ENCODE peak calls at places on chromosomes 6 and 20, in eight cellular contexts. Z is mesendoderm, V is fibroblast of lung, N is astrocyte, D is SK-N-SH, L is IMR-90, X is PC-3, O is GM23248. H is an unnamed sample. For H3K4me1, the result is how much of the 10 kb centered on the place peaks cover.

GRCh38 chr6:131831392-131831791 is 23.6 kb downstream of the ENPP1 start:
- DNase-seq in Z (no peak), V (peak), N (peak), D (no peak), L (peak), X (peak), O (peak), H (no peak)

GRCh38 chr6:143594647-143595046 is 83.1 kb upstream of the PHACTR2 start:
- DNase-seq in Z (no peak), V (peak), N (peak), D (no peak), L (peak), X (no peak), O (no peak), H (no peak)

GRCh38 chr6:29295181-29295585 is 6.3 kb upstream of the OR14J1 start:
- DNase-seq in Z (no peak), V (no peak), N (no peak), D (no peak), L (no peak), X (no peak), O (no peak), H (no peak)

GRCh38 chr6:154352898-154353585 is 3.6 kb downstream of the IPCEF1 start:
- DNase-seq in Z (no peak), V (no peak), N (no peak), D (no peak), L (no peak), X (no peak), O (no peak), H (no peak)

GRCh38 chr6:27617700-27618689 is 145.1 kb upstream of the ZNF184 start:
- DNase-seq in Z (peak), V (peak), N (peak), D (no peak), L (peak), X (peak), O (peak), H (peak)

GRCh38 chr6:11202513-11203305 is 29.8 kb downstream of the NEDD9 start:
- DNase-seq in Z (peak), V (no peak), N (peak), D (no peak), L (peak), X (no peak), O (no peak), H (peak)

GRCh38 chr6:29376003-29376402 is 912 bp upstream of the OR12D3 start:
- DNase-seq in Z (peak), V (no peak), N (no peak), D (no peak), L (no peak), X (peak), O (peak), H (peak)

GRCh38 chr6:156778615-156779205 is 1.5 kb downstream of the ARID1B start:
- DNase-seq in Z (peak), V (peak), N (no peak), D (no peak), L (no peak), X (peak), O (peak), H (peak)

GRCh38 chr6:160978141-160978926 is 13.2 kb upstream of the MAP3K4 start:
- DNase-seq in Z (no peak), V (peak), N (peak), D (no peak), L (peak), X (no peak), O (peak), H (peak)

GRCh38 chr6:166488701-166489100 is 97.8 kb downstream of the RAMACL start:
- DNase-seq in Z (no peak), V (no peak), N (no peak), D (no peak), L (no peak), X (no peak), O (no peak), H (no peak)

GRCh38 chr6:64679411-64679810 is 1027.6 kb downstream of the EYS start:
- DNase-seq in Z (no peak), V (no peak), N (no peak), D (no peak), L (no peak), X (peak), O (no peak), H (no peak)

GRCh38 chr6:111536888-111537287 is 53.9 kb upstream of the REV3L start:
- DNase-seq in Z (no peak), V (no peak), N (no peak), D (no peak), L (no peak), X (no peak), O (no peak), H (no peak)

GRCh38 chr20:63979549-63980316 is at the start of gene SAMD10:
- DNase-seq in Z (peak), V (peak), N (peak), D (peak), L (peak), X (peak), O (peak), H (peak)

GRCh38 chr20:63979221-63979548 is 257 bp downstream of the SAMD10 start:
- DNase-seq in Z (no peak), V (no peak), N (no peak), D (no peak), L (no peak), X (no peak), O (no peak), H (no peak)

GRCh38 chr20:63980806-63981728 is at the start of gene PRPF6:
- DNase-seq in Z (peak), V (peak), N (peak), D (peak), L (peak), X (peak), O (peak), H (peak)

GRCh38 chr20:63978319-63979220 is 872 bp downstream of the SAMD10 start:
- DNase-seq in Z (peak), V (peak), N (no peak), D (peak), L (peak), X (peak), O (peak), H (peak)

GRCh38 chr20:63980317-63980805 is 571 bp upstream of the PRPF6 start:
- DNase-seq in Z (no peak), V (no peak), N (no peak), D (no peak), L (no peak), X (no peak), O (no peak), H (no peak)
- H3K4me3 ChIP-seq in Z (no peak), V (peak), N (no peak), D (peak), L (peak), X (peak), O (peak), H (peak)

GRCh38 chr6:37695273-37695672 is 2.4 kb downstream of the MDGA1 start:
- DNase-seq in Z (no peak), V (no peak), N (no peak), D (no peak), L (no peak), X (no peak), O (no peak), H (no peak)

GRCh38 chr6:37696220-37696840 is 1.4 kb downstream of the MDGA1 start:
- DNase-seq in Z (no peak), V (peak), N (peak), D (peak), L (peak), X (peak), O (peak), H (peak)

GRCh38 chr6:37696841-37697735 is 595 bp downstream of the MDGA1 start:
- DNase-seq in Z (no peak), V (peak), N (peak), D (peak), L (no peak), X (no peak), O (peak), H (peak)

GRCh38 chr6:37694259-37694658 is 3.4 kb downstream of the MDGA1 start:
- DNase-seq in Z (no peak), V (no peak), N (no peak), D (no peak), L (no peak), X (no peak), O (no peak), H (no peak)

DNA sequence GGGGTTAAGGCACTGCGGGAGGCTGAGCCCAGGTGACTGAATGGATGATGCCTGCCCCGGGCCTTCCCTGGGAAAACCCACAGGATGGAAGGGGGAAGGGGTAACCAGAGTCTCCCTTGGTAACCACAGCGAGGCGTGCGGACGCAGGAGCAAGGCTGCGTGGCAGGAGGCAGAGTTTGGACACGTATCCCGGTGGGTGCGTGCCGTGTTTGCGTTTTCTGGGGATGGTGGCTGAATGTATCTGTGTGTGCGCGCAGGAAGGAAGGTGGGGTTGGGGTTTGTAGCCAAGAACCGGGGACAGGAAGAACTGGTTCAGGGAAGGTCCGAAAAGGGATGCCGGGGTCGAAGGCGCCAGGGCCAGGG is 1.8 kb downstream of the MDGA1 start:
- DNase-seq in Z (no peak), V (peak), N (peak), D (peak), L (peak), X (peak), O (peak), H (peak)
- H3K9ac ChIP-seq in Z (peak), V (peak), N (peak), D (peak), L (peak), X (no peak), O (peak), H (peak)

DNA sequence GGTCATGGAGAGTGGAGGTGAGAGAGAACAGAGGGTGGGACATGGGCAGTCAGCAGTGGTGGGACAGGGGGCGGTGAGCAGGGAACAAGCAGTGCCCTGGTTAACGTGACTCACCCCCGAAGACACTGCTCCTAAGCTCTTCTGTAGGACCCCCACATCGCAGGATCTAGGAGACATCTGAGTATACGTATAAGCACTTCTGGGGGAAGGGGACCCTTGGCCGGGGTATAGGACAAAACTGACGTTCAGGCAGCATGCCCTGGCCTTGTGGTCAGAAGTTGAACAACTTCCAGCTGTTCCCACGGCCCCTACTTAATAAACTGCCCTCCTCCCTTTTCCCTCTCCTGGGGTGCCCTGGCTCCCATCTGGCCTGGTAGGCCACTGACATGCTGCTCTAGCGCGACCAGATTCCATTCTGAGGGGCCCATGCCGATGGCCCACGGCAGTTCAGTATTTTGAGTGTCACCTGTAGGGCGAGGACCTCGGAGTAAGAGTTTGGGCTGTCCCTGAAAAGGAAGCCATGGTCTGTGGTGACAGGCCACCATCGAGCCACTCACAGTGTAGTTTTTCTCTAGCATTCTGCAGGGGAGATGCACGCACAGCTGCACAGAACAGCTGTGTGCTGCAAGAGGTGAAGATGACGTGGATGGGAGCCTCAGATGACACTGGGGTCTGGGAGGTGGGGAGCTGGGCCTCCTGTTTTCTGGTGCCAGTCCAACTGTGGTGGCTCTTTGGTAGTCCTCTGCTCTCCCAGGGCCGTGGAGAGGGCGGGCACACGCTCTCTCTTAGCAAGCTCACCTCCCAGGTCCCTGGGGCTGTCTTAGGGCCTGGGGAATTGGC is 38.4 kb downstream of the PPP1R3G start:
- DNase-seq in Z (no peak), V (no peak), N (no peak), D (no peak), L (no peak), X (no peak), O (no peak), H (no peak)
- H3K4me1 ChIP-seq in Z (under half), V (under half), N (under half), D (under half), L (under half), X (under half), O (under half), H (under half)

GRCh38 chr20:9739991-9740390 is 98.9 kb downstream of the PAK5 start:
- DNase-seq in Z (no peak), V (no peak), N (no peak), D (no peak), L (no peak), X (no peak), O (no peak), H (no peak)

GRCh38 chr20:9741996-9742395 is 96.9 kb downstream of the PAK5 start:
- DNase-seq in Z (no peak), V (no peak), N (no peak), D (no peak), L (no peak), X (no peak), O (no peak), H (no peak)

GRCh38 chr20:9743871-9744270 is 95.0 kb downstream of the PAK5 start:
- DNase-seq in Z (no peak), V (no peak), N (no peak), D (no peak), L (no peak), X (no peak), O (no peak), H (no peak)

GRCh38 chr20:9740486-9740885 is 98.4 kb downstream of the PAK5 start:
- DNase-seq in Z (no peak), V (no peak), N (no peak), D (no peak), L (no peak), X (no peak), O (no peak), H (no peak)

GRCh38 chr20:9744551-9744950 is 94.3 kb downstream of the PAK5 start:
- DNase-seq in Z (no peak), V (no peak), N (no peak), D (no peak), L (no peak), X (no peak), O (no peak), H (no peak)
- H3K4me3 ChIP-seq in Z (no peak), V (no peak), N (no peak), D (no peak), L (no peak), X (no peak), O (no peak), H (no peak)

DNA sequence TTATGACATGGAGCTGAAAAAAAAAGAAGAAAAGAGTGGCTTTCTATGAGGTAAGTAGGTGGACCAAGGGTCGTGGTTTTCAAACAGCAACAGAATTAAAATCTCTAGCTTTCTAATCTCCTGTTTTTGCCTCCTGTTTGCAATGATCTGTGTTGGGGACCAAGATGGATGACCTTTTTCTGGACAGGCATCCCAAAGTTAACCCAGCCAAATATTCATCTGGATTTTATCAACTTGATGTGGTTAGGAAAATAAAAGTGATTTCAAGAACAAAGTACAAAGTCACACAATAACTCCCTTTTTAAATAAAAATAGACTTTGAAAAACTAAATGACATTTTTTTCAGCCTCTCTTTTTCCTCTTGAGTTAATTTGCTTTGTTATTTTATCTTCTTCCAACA is 282.1 kb upstream of the PRDM1 start:
- DNase-seq in Z (no peak), V (no peak), N (no peak), D (no peak), L (no peak), X (no peak), O (no peak), H (peak)
- H3K9ac ChIP-seq in Z (no peak), V (no peak), N (no peak), D (no peak), L (no peak), X (no peak), O (no peak), H (no peak)

GRCh38 chr6:34671362-34671761 is 25.2 kb downstream of the ILRUN start:
- DNase-seq in Z (no peak), V (peak), N (no peak), D (no peak), L (peak), X (no peak), O (peak), H (peak)
- H3K4me1 ChIP-seq in Z (under half), V (under half), N (under half), D (under half), L (under half), X (under half), O (under half), H (under half)

DNA sequence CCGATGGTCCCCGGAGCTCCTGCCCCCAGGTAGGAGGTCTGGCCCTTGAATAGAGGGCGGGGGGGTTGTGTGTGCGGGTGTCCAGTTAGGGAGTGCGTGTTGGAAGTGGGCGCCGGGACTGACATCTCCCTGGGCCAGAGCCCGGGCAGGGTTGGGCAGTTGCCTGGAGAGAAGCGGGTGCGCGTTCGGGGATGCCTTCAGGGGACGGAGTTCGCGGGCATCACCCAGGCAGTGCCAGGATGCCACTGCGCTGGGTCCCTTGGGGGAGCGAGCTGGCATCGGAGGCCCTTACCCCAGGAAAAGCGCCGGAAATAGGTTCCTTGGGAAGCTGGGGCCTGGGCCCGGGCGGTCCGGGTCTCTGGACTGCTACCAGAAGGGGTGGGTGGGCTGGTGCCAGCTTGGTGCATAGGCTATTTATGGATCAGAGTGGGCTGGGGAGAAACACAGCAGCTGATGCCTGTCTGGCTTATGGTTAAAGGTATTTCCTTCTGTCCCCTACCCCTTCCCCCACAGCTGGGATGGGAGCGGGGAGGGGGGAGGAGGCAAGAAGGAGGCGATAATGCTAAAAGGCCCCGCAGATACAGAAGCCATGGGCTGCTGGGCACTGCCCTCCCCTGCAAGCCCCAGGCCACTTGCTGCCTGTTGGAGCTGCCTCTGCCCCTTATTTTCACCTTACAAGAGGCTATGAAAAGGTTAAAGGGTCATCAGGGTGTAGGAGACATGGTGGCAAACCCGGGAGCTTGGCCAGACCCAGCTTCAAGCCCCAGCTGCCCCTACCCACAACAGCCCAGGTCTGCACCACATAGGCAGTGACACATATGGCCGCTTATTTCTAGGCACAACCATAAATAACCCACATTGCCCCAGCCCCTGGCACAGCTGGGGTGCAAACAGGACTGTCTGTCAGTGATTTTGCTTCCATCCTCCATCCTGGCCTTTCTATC is 638 bp downstream of the PACSIN1 start:
- DNase-seq in Z (no peak), V (no peak), N (no peak), D (no peak), L (no peak), X (no peak), O (no peak), H (no peak)
- H3K4me3 ChIP-seq in Z (peak), V (no peak), N (peak), D (peak), L (peak), X (peak), O (peak), H (no peak)

DNA sequence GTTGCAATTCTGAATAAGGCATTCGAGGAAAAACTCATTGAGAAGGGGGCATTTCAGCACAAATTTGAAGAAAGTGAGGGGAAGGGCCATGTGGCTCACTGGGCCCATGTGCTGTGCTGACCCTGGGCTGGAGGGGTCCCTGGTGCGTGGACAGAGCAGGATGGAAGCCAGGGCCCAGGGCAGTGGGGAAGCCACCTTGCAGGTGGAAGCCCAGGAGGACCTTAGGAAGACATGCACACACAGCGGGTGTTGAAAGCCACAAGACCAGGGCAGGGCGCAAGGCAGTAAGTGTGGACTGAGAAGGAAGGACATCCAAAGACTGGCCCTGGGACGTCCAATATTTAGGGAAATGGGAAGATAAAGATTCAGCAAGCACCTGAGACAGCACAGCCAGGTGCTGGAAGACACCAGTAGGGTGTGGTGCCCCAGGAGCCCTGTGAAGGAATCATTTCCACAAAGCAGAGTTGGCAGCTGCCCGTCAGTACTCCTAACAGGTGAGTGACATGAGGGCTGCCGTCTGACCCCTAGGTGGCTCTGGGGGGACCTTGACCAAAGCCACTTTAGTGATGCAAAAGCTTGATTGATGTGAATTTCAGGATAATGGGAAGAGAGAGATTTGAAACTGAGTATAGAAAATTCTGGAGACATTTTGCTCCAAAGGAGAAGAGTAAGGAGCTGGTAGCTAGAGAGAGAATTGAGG is 254.4 kb upstream of the EXOC2 start:
- DNase-seq in Z (no peak), V (no peak), N (no peak), D (no peak), L (no peak), X (no peak), O (no peak), H (no peak)
- H3K9ac ChIP-seq in Z (no peak), V (no peak), N (no peak), D (no peak), L (no peak), X (no peak), O (no peak), H (no peak)

H was measured in adipocyte.